ENCODE peak calls at places on chromosomes 6 and 20, in five cellular contexts. One of them, this sample, is unnamed.
A peak's percentile ranks its signal among the peaks of the same experiment; 100 is the strongest.

GRCh38 chr6:151784441-151785214 is 22.9 kb upstream of the ESR1 start:
- DNase-seq in activated naive CD8-positive, alpha-beta T cell treated with anti-CD3 and anti-CD28 coated beads, Interleukin-2, amount 50 U/mL, for 16 hours: no peak
- DNase-seq in KBM-7: no peak
- DNase-seq in gastrocnemius medialis: no peak
- DNase-seq in OCI-M1: no peak
- DNase-seq in this sample: no peak

GRCh38 chr20:631091-631490 is 21.0 kb upstream of the TCF15 start:
- DNase-seq in KBM-7: no peak
- DNase-seq in activated naive CD8-positive, alpha-beta T cell treated with anti-CD3 and anti-CD28 coated beads, Interleukin-2, amount 50 U/mL, for 16 hours: no peak
- DNase-seq in OCI-M1: no peak
- DNase-seq in gastrocnemius medialis: no peak
- DNase-seq in this sample: no peak

GRCh38 chr6:19325335-19325789 is 511.8 kb upstream of the ID4 start:
- DNase-seq in OCI-M1: no peak
- DNase-seq in KBM-7: no peak
- DNase-seq in activated naive CD8-positive, alpha-beta T cell treated with anti-CD3 and anti-CD28 coated beads, Interleukin-2, amount 50 U/mL, for 16 hours: no peak
- DNase-seq in gastrocnemius medialis: no peak
- DNase-seq in this sample: no peak

GRCh38 chr6:166553563-166554271 is 32.8 kb downstream of the RAMACL start:
- DNase-seq in activated naive CD8-positive, alpha-beta T cell treated with anti-CD3 and anti-CD28 coated beads, Interleukin-2, amount 50 U/mL, for 16 hours: no peak
- DNase-seq in OCI-M1: no peak
- DNase-seq in gastrocnemius medialis: peak; percentile 37
- DNase-seq in KBM-7: no peak
- DNase-seq in this sample: no peak

GRCh38 chr6:160069050-160069454 is 52.6 kb upstream of the SLC22A1 start:
- DNase-seq in activated naive CD8-positive, alpha-beta T cell treated with anti-CD3 and anti-CD28 coated beads, Interleukin-2, amount 50 U/mL, for 16 hours: no peak
- DNase-seq in gastrocnemius medialis: no peak
- DNase-seq in KBM-7: no peak
- DNase-seq in OCI-M1: no peak
- DNase-seq in this sample: no peak

GRCh38 chr20:7654231-7654630 is 286.0 kb downstream of the HAO1 start:
- DNase-seq in KBM-7: no peak
- DNase-seq in gastrocnemius medialis: no peak
- DNase-seq in OCI-M1: no peak
- DNase-seq in activated naive CD8-positive, alpha-beta T cell treated with anti-CD3 and anti-CD28 coated beads, Interleukin-2, amount 50 U/mL, for 16 hours: no peak
- DNase-seq in this sample: no peak

GRCh38 chr6:74368746-74369145 is 672.7 kb downstream of the CD109 start:
- DNase-seq in KBM-7: no peak
- DNase-seq in OCI-M1: no peak
- DNase-seq in activated naive CD8-positive, alpha-beta T cell treated with anti-CD3 and anti-CD28 coated beads, Interleukin-2, amount 50 U/mL, for 16 hours: no peak
- DNase-seq in gastrocnemius medialis: no peak
- DNase-seq in this sample: no peak

GRCh38 chr20:45552456-45552855 is 5.3 kb upstream of the EPPIN start:
- DNase-seq in OCI-M1: no peak
- DNase-seq in KBM-7: no peak
- DNase-seq in gastrocnemius medialis: no peak
- DNase-seq in activated naive CD8-positive, alpha-beta T cell treated with anti-CD3 and anti-CD28 coated beads, Interleukin-2, amount 50 U/mL, for 16 hours: no peak
- DNase-seq in this sample: no peak

GRCh38 chr6:56359201-56359899 is 112.0 kb upstream of the COL21A1 start:
- DNase-seq in gastrocnemius medialis: no peak
- DNase-seq in KBM-7: peak; percentile 87
- DNase-seq in activated naive CD8-positive, alpha-beta T cell treated with anti-CD3 and anti-CD28 coated beads, Interleukin-2, amount 50 U/mL, for 16 hours: peak; percentile 16
- DNase-seq in OCI-M1: peak; percentile 86
- DNase-seq in this sample: peak; percentile 76

GRCh38 chr6:36874016-36874442 is 574 bp downstream of the PPIL1 start:
- DNase-seq in activated naive CD8-positive, alpha-beta T cell treated with anti-CD3 and anti-CD28 coated beads, Interleukin-2, amount 50 U/mL, for 16 hours: no peak
- DNase-seq in gastrocnemius medialis: no peak
- DNase-seq in KBM-7: no peak
- DNase-seq in OCI-M1: peak; percentile 72
- DNase-seq in this sample: peak; percentile 18

GRCh38 chr20:35319206-35320197 is 27.3 kb upstream of the FAM83C start:
- DNase-seq in KBM-7: no peak
- DNase-seq in activated naive CD8-positive, alpha-beta T cell treated with anti-CD3 and anti-CD28 coated beads, Interleukin-2, amount 50 U/mL, for 16 hours: no peak
- DNase-seq in gastrocnemius medialis: no peak
- DNase-seq in OCI-M1: no peak
- DNase-seq in this sample: no peak

GRCh38 chr6:55209059-55209458 is 34.7 kb downstream of the HCRTR2 start:
- DNase-seq in activated naive CD8-positive, alpha-beta T cell treated with anti-CD3 and anti-CD28 coated beads, Interleukin-2, amount 50 U/mL, for 16 hours: no peak
- DNase-seq in KBM-7: no peak
- DNase-seq in OCI-M1: no peak
- DNase-seq in gastrocnemius medialis: no peak
- DNase-seq in this sample: no peak

GRCh38 chr6:17640477-17640917 is 40.4 kb downstream of the FAM8A1 start:
- DNase-seq in gastrocnemius medialis: no peak
- DNase-seq in KBM-7: no peak
- DNase-seq in activated naive CD8-positive, alpha-beta T cell treated with anti-CD3 and anti-CD28 coated beads, Interleukin-2, amount 50 U/mL, for 16 hours: no peak
- DNase-seq in OCI-M1: peak; percentile 57
- DNase-seq in this sample: peak; percentile 75

GRCh38 chr6:36980876-36981619 is 4.9 kb downstream of the MTCH1 start:
- DNase-seq in activated naive CD8-positive, alpha-beta T cell treated with anti-CD3 and anti-CD28 coated beads, Interleukin-2, amount 50 U/mL, for 16 hours: no peak
- DNase-seq in KBM-7: no peak
- DNase-seq in gastrocnemius medialis: no peak
- DNase-seq in OCI-M1: no peak
- DNase-seq in this sample: no peak

GRCh38 chr6:21263531-21264287 is 329.8 kb upstream of the SOX4 start:
- DNase-seq in KBM-7: no peak
- DNase-seq in activated naive CD8-positive, alpha-beta T cell treated with anti-CD3 and anti-CD28 coated beads, Interleukin-2, amount 50 U/mL, for 16 hours: no peak
- DNase-seq in gastrocnemius medialis: no peak
- DNase-seq in OCI-M1: peak; percentile 15
- DNase-seq in this sample: peak; percentile 92

GRCh38 chr20:46084805-46085792 is 4.7 kb downstream of the NCOA5 start:
- DNase-seq in KBM-7: no peak
- DNase-seq in gastrocnemius medialis: no peak
- DNase-seq in activated naive CD8-positive, alpha-beta T cell treated with anti-CD3 and anti-CD28 coated beads, Interleukin-2, amount 50 U/mL, for 16 hours: no peak
- DNase-seq in OCI-M1: peak; percentile 15
- DNase-seq in this sample: peak; percentile 24

GRCh38 chr20:62352402-62353288 is 14.5 kb downstream of the LAMA5 start:
- DNase-seq in OCI-M1: no peak
- DNase-seq in KBM-7: no peak
- DNase-seq in activated naive CD8-positive, alpha-beta T cell treated with anti-CD3 and anti-CD28 coated beads, Interleukin-2, amount 50 U/mL, for 16 hours: no peak
- DNase-seq in gastrocnemius medialis: peak; percentile 80
- DNase-seq in this sample: no peak